ENCODE peak calls at places on chromosomes 6 and 20, in eight cellular contexts. One of them, this sample, is unnamed.

GRCh38 chr6:156953478-156954146 is 176.4 kb downstream of the ARID1B start:
- DNase-seq in NCI-H460: peak
- DNase-seq in endothelial cell of umbilical vein: peak
- DNase-seq in Kasumi-1: peak
- DNase-seq in uterus: no peak
- DNase-seq in HEK293T: peak
- DNase-seq in NCI-H1436: peak
- DNase-seq in hepatocyte: peak
- DNase-seq in this sample: peak

GRCh38 chr6:148343383-148343782 is 745 bp downstream of the SASH1 start:
- DNase-seq in NCI-H460: no peak
- DNase-seq in uterus: no peak
- DNase-seq in NCI-H1436: no peak
- DNase-seq in Kasumi-1: no peak
- DNase-seq in HEK293T: no peak
- DNase-seq in endothelial cell of umbilical vein: peak
- DNase-seq in hepatocyte: no peak
- DNase-seq in this sample: no peak

GRCh38 chr20:58714340-58714922 is 21.8 kb downstream of the NPEPL1 start:
- DNase-seq in HEK293T: no peak
- DNase-seq in NCI-H460: no peak
- DNase-seq in NCI-H1436: no peak
- DNase-seq in hepatocyte: peak
- DNase-seq in uterus: peak
- DNase-seq in endothelial cell of umbilical vein: no peak
- DNase-seq in Kasumi-1: no peak
- DNase-seq in this sample: no peak

GRCh38 chr6:128271011-128271410 is 249.4 kb downstream of the PTPRK start:
- DNase-seq in NCI-H460: no peak
- DNase-seq in uterus: no peak
- DNase-seq in hepatocyte: no peak
- DNase-seq in NCI-H1436: no peak
- DNase-seq in endothelial cell of umbilical vein: no peak
- DNase-seq in HEK293T: no peak
- DNase-seq in Kasumi-1: no peak
- DNase-seq in this sample: no peak

GRCh38 chr6:36319436-36319762 is 17.3 kb downstream of the BNIP5 start:
- DNase-seq in endothelial cell of umbilical vein: no peak
- DNase-seq in uterus: no peak
- DNase-seq in NCI-H1436: no peak
- DNase-seq in NCI-H460: no peak
- DNase-seq in HEK293T: no peak
- DNase-seq in hepatocyte: peak
- DNase-seq in Kasumi-1: no peak
- DNase-seq in this sample: no peak

GRCh38 chr6:44132476-44132875 is 5.1 kb downstream of the TMEM63B start:
- DNase-seq in hepatocyte: no peak
- DNase-seq in NCI-H460: no peak
- DNase-seq in uterus: no peak
- DNase-seq in endothelial cell of umbilical vein: no peak
- DNase-seq in Kasumi-1: no peak
- DNase-seq in NCI-H1436: no peak
- DNase-seq in HEK293T: no peak
- DNase-seq in this sample: no peak

GRCh38 chr20:51749674-51750036 is 18.5 kb downstream of the ATP9A start:
- DNase-seq in NCI-H1436: no peak
- DNase-seq in uterus: no peak
- DNase-seq in NCI-H460: no peak
- DNase-seq in hepatocyte: no peak
- DNase-seq in endothelial cell of umbilical vein: peak
- DNase-seq in Kasumi-1: no peak
- DNase-seq in HEK293T: no peak
- DNase-seq in this sample: no peak

GRCh38 chr6:124066995-124067552 is 263.4 kb downstream of the NKAIN2 start:
- DNase-seq in uterus: no peak
- DNase-seq in NCI-H1436: no peak
- DNase-seq in endothelial cell of umbilical vein: peak
- DNase-seq in NCI-H460: no peak
- DNase-seq in hepatocyte: no peak
- DNase-seq in Kasumi-1: no peak
- DNase-seq in HEK293T: no peak
- DNase-seq in this sample: no peak

GRCh38 chr6:110041149-110041548 is 63.0 kb downstream of the GPR6 start:
- DNase-seq in endothelial cell of umbilical vein: no peak
- DNase-seq in uterus: no peak
- DNase-seq in NCI-H460: no peak
- DNase-seq in hepatocyte: no peak
- DNase-seq in NCI-H1436: no peak
- DNase-seq in Kasumi-1: no peak
- DNase-seq in HEK293T: no peak
- DNase-seq in this sample: no peak

GRCh38 chr20:21303872-21304586 is 898 bp downstream of the XRN2 start:
- DNase-seq in NCI-H1436: no peak
- DNase-seq in NCI-H460: no peak
- DNase-seq in uterus: no peak
- DNase-seq in endothelial cell of umbilical vein: no peak
- DNase-seq in hepatocyte: no peak
- DNase-seq in HEK293T: no peak
- DNase-seq in Kasumi-1: peak
- DNase-seq in this sample: no peak

GRCh38 chr20:31833130-31833930 is 12.1 kb downstream of the FOXS1 start:
- DNase-seq in hepatocyte: peak
- DNase-seq in HEK293T: peak
- DNase-seq in uterus: peak
- DNase-seq in NCI-H1436: peak
- DNase-seq in Kasumi-1: peak
- DNase-seq in endothelial cell of umbilical vein: peak
- DNase-seq in NCI-H460: peak
- DNase-seq in this sample: peak

GRCh38 chr6:119495230-119495683 is 145.7 kb upstream of the MAN1A1 start:
- DNase-seq in endothelial cell of umbilical vein: no peak
- DNase-seq in uterus: no peak
- DNase-seq in hepatocyte: no peak
- DNase-seq in HEK293T: no peak
- DNase-seq in Kasumi-1: no peak
- DNase-seq in NCI-H460: no peak
- DNase-seq in NCI-H1436: no peak
- DNase-seq in this sample: no peak

GRCh38 chr6:142537612-142538478 is 236.0 kb downstream of the ADGRG6 start:
- DNase-seq in Kasumi-1: no peak
- DNase-seq in HEK293T: peak
- DNase-seq in hepatocyte: no peak
- DNase-seq in NCI-H1436: peak
- DNase-seq in uterus: no peak
- DNase-seq in endothelial cell of umbilical vein: peak
- DNase-seq in NCI-H460: peak
- DNase-seq in this sample: no peak

GRCh38 chr6:136889271-136890193 is 32.6 kb upstream of the SLC35D3 start:
- DNase-seq in hepatocyte: no peak
- DNase-seq in Kasumi-1: peak
- DNase-seq in NCI-H460: no peak
- DNase-seq in endothelial cell of umbilical vein: no peak
- DNase-seq in uterus: no peak
- DNase-seq in NCI-H1436: no peak
- DNase-seq in HEK293T: no peak
- DNase-seq in this sample: no peak

GRCh38 chr6:157652601-157653363 is 170.3 kb upstream of the SNX9 start:
- DNase-seq in HEK293T: no peak
- DNase-seq in uterus: no peak
- DNase-seq in Kasumi-1: no peak
- DNase-seq in endothelial cell of umbilical vein: no peak
- DNase-seq in hepatocyte: no peak
- DNase-seq in NCI-H460: no peak
- DNase-seq in NCI-H1436: no peak
- DNase-seq in this sample: no peak